ENCODE peak calls at places on chromosomes 5 and 9, in eight cellular contexts. J is fibroblast of lung, T is ovary, M is esophagus muscularis mucosa, V is tibial nerve, W is aorta, U is heart right ventricle, H is H9. Y is an unnamed sample. For H3K9me3 and H3K4me1, the result is how much of the 10 kb centered on the place peaks cover.

GRCh38 chr5:38922199-38922598 is 76.4 kb downstream of the OSMR start:
- DNase-seq in J (peak), W (no peak), T (peak), U (peak), V (peak), M (no peak), H (peak), Y (no peak)

GRCh38 chr5:119578937-119579336 is 50.4 kb upstream of the FAM170A start:
- DNase-seq in M (no peak), U (no peak), W (no peak), T (no peak), H (peak), J (peak), V (no peak), Y (no peak)

GRCh38 chr5:174723979-174724483 is 351 bp upstream of the MSX2 start:
- DNase-seq in V (no peak), W (no peak), J (peak), H (peak), T (no peak), M (no peak), U (peak), Y (no peak)

GRCh38 chr5:9536717-9537116 is 9.2 kb downstream of the SEMA5A start:
- DNase-seq in M (no peak), U (peak), H (no peak), T (no peak), W (no peak), V (no peak), J (no peak), Y (no peak)

GRCh38 chr5:23763170-23763569 is 255.8 kb downstream of the PRDM9 start:
- DNase-seq in T (no peak), U (no peak), W (no peak), V (no peak), J (no peak), M (no peak), H (no peak), Y (no peak)

GRCh38 chr5:178182158-178182876 is 4.9 kb downstream of the GMCL2 start:
- DNase-seq in T (no peak), V (no peak), U (no peak), J (no peak), H (peak), W (no peak), M (no peak), Y (no peak)

GRCh38 chr5:14173419-14174234 is 30.5 kb downstream of the TRIO start:
- DNase-seq in T (no peak), W (no peak), M (no peak), H (no peak), U (no peak), V (no peak), J (no peak), Y (no peak)

GRCh38 chr5:80165430-80165829 is 90.4 kb downstream of the SERINC5 start:
- DNase-seq in T (no peak), V (no peak), W (no peak), H (no peak), J (peak), U (no peak), M (no peak), Y (no peak)

GRCh38 chr5:88085462-88085861 is 183.2 kb downstream of the TMEM161B start:
- DNase-seq in U (no peak), T (no peak), H (no peak), M (no peak), J (peak), V (no peak), W (no peak), Y (no peak)

GRCh38 chr9:94056442-94056974 is 27.8 kb upstream of the PTPDC1 start:
- DNase-seq in J (peak), M (no peak), T (no peak), W (no peak), H (no peak), U (peak), V (no peak), Y (no peak)

GRCh38 chr9:74958587-74958986 is 5.9 kb upstream of the C9orf40 start:
- DNase-seq in J (no peak), T (no peak), W (no peak), M (no peak), V (no peak), H (no peak), U (no peak), Y (no peak)

GRCh38 chr5:14110196-14110595 is 32.9 kb upstream of the TRIO start:
- DNase-seq in M (no peak), J (peak), V (no peak), U (no peak), W (no peak), H (no peak), T (no peak), Y (no peak)

GRCh38 chr5:2515180-2515809 is 236.2 kb downstream of the IRX2 start:
- DNase-seq in J (no peak), H (no peak), U (no peak), T (no peak), W (no peak), M (no peak), V (no peak), Y (peak)
- H3K9me3 ChIP-seq in J (under half), H (under half), U (under half), T (under half), W (under half), M (under half), V (under half), Y (under half)

GRCh38 chr9:105330755-105331154 is 86.3 kb downstream of the SLC44A1 start:
- DNase-seq in H (no peak), V (no peak), T (no peak), W (no peak), M (no peak), J (no peak), U (no peak), Y (no peak)
- H3K4me1 ChIP-seq in H (under half), V (under half), T (under half), W (under half), M (under half), J (under half), U (under half), Y (under half)

GRCh38 chr9:122572456-122572855 is 10.7 kb downstream of the OR1L8 start:
- DNase-seq in W (no peak), T (no peak), V (no peak), J (no peak), H (no peak), M (no peak), U (no peak), Y (no peak)
- H3K9me3 ChIP-seq in W (under half), T (under half), V (under half), J (under half), H (half or more), M (under half), U (under half), Y (under half)

DNA sequence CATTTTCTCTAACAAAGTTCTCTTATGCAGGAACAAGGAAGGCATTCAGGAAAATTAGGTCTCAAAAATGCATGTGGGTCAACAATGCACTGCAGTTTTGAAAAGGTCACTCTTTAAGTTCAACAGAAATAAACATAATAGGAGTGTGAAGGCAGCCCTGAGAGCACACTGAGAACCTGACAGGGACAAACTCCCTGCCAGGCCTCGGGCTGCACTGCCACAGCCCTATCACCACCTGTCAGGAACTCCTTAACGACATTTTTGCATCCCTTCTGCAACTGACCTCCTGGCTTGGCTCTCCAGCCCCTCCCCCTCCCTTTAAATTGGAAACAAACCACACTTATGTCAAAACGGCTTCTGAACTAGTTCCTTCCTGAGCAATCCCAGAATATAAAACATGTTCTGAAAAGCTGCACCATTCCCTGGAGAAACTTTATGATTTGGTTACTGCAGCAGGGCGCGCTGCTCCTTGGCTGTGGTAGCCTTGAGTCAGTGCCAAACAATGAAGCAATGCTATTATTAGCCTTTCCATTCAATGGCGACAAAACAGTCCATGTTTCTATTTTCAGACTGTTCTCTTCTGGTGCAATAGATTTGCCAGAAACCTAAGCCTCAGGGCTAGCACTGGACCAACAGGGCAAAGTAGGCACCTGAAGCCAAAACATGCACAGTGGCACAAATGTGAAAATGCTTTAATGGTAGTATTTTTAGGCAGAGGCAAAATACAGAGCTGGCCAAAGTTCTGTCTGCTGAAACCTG is 160.1 kb upstream of the ZNF608 start:
- DNase-seq in T (peak), W (no peak), U (peak), H (no peak), M (no peak), J (peak), V (peak), Y (peak)
- H3K4me1 ChIP-seq in T (under half), W (under half), U (under half), H (under half), M (half or more), J (under half), V (half or more), Y (half or more)

Y was measured in right atrium auricular region.